ENCODE peak calls at places on chromosomes 7 and 10, in eight cellular contexts. C, P, S, V, J, D, Z and I are unnamed samples.

GRCh38 chr7:82105463-82105862 is 335.6 kb upstream of the HGF start:
- DNase-seq in S (no peak), J (no peak), V (no peak), Z (no peak), C (no peak), P (no peak), D (peak), I (no peak)

GRCh38 chr7:30163231-30163894 is 28.6 kb downstream of the MTURN start:
- DNase-seq in V (no peak), J (no peak), C (no peak), P (no peak), D (no peak), Z (no peak), S (peak), I (peak)

GRCh38 chr10:46277840-46278239 is 9.0 kb upstream of the ANTXRL start:
- DNase-seq in C (no peak), P (no peak), Z (no peak), S (no peak), V (no peak), D (no peak), J (no peak), I (no peak)

GRCh38 chr7:75054744-75055527 is 18.7 kb downstream of the RCC1L start:
- DNase-seq in J (peak), P (no peak), S (peak), D (peak), C (peak), V (peak), Z (no peak), I (no peak)

GRCh38 chr10:85642082-85642420 is 724.5 kb downstream of the GRID1 start:
- DNase-seq in C (no peak), S (no peak), J (no peak), V (no peak), P (no peak), D (peak), Z (no peak), I (no peak)

GRCh38 chr7:23222439-23223045 is 24.0 kb upstream of the GPNMB start:
- DNase-seq in C (no peak), S (no peak), Z (no peak), D (no peak), J (no peak), P (no peak), V (no peak), I (no peak)

GRCh38 chr7:119175916-119176627 is 951.6 kb downstream of the ANKRD7 start:
- DNase-seq in J (peak), D (peak), Z (no peak), V (peak), P (no peak), C (no peak), S (peak), I (peak)

GRCh38 chr10:93379366-93380042 is 102.6 kb downstream of the MYOF start:
- DNase-seq in S (no peak), P (no peak), V (no peak), J (no peak), C (no peak), D (peak), Z (peak), I (no peak)

GRCh38 chr10:43263551-43264323 is 3.1 kb downstream of the RASGEF1A start:
- DNase-seq in P (no peak), S (no peak), Z (no peak), J (no peak), C (peak), V (no peak), D (no peak), I (no peak)

GRCh38 chr7:44216521-44217030 is 15.8 kb downstream of the YKT6 start:
- DNase-seq in J (peak), C (no peak), S (no peak), Z (no peak), V (no peak), D (no peak), P (no peak), I (no peak)

GRCh38 chr10:22651276-22651980 is 63.0 kb downstream of the PIP4K2A start:
- DNase-seq in S (no peak), J (no peak), P (no peak), V (no peak), Z (no peak), C (no peak), D (no peak), I (no peak)

GRCh38 chr10:128026620-128027281 is 99.5 kb downstream of the MKI67 start:
- DNase-seq in V (no peak), C (no peak), P (no peak), D (no peak), J (no peak), S (no peak), Z (no peak), I (no peak)

GRCh38 chr10:89171263-89171872 is 35.7 kb downstream of the CH25H start:
- DNase-seq in V (no peak), D (no peak), C (no peak), P (no peak), S (no peak), Z (no peak), J (no peak), I (no peak)

GRCh38 chr7:112792431-112792830 is 2.2 kb upstream of the TMEM168 start:
- DNase-seq in Z (no peak), D (no peak), J (no peak), V (no peak), S (no peak), P (no peak), C (no peak), I (peak)

GRCh38 chr10:132845780-132846595 is 60.0 kb upstream of the NKX6-2 start:
- DNase-seq in P (no peak), S (no peak), J (peak), D (no peak), V (no peak), C (no peak), Z (no peak), I (no peak)

GRCh38 chr7:47266799-47267198 is 315.1 kb downstream of the TNS3 start:
- DNase-seq in V (no peak), J (no peak), D (no peak), C (no peak), P (no peak), S (no peak), Z (no peak), I (no peak)

GRCh38 chr7:45647426-45647825 is 73.3 kb downstream of the ADCY1 start:
- DNase-seq in C (no peak), Z (no peak), P (no peak), V (no peak), S (no peak), D (no peak), J (no peak), I (no peak)

GRCh38 chr10:118870467-118871243 is 115.9 kb upstream of the CACUL1 start:
- DNase-seq in C (peak), Z (no peak), S (peak), P (no peak), D (peak), V (no peak), J (peak), I (no peak)

GRCh38 chr7:151540146-151540545 is 20.5 kb upstream of the RHEB start:
- DNase-seq in C (no peak), P (no peak), S (no peak), D (no peak), J (no peak), V (no peak), Z (no peak), I (no peak)

GRCh38 chr7:43291789-43292188 is 179.3 kb downstream of the HECW1 start:
- DNase-seq in S (no peak), Z (no peak), D (no peak), C (no peak), P (no peak), J (no peak), V (no peak), I (peak)

GRCh38 chr7:158257516-158258410 is 329.9 kb downstream of the PTPRN2 start:
- DNase-seq in S (no peak), C (no peak), D (no peak), V (no peak), P (no peak), Z (no peak), J (no peak), I (no peak)

GRCh38 chr7:94458041-94458440 is 51.6 kb upstream of the CASD1 start:
- DNase-seq in C (no peak), D (no peak), J (no peak), V (no peak), P (no peak), S (no peak), Z (no peak), I (no peak)

GRCh38 chr10:4385491-4385890 is 440.5 kb upstream of the AKR1E2 start:
- DNase-seq in Z (no peak), V (no peak), J (no peak), C (no peak), P (no peak), D (no peak), S (no peak), I (no peak)

GRCh38 chr7:38215734-38216670 is 38.0 kb downstream of the STARD3NL start:
- DNase-seq in Z (peak), P (peak), S (peak), D (peak), J (peak), V (peak), C (peak), I (peak)